ENCODE peak calls at places on chromosomes 1 and 21, in eight cellular contexts. R, D, E, F, N, B, X and L are unnamed samples.

GRCh38 chr1:230292739-230293720 is 133.1 kb downstream of the PGBD5 start:
- DNase-seq in D (no peak), N (no peak), X (no peak), F (no peak), R (peak), B (no peak), E (no peak), L (no peak)

GRCh38 chr1:176469450-176469985 is 6.5 kb downstream of the PAPPA2 start:
- DNase-seq in B (peak), D (peak), E (no peak), R (no peak), N (no peak), F (no peak), X (no peak), L (no peak)

GRCh38 chr1:229410692-229411433 is 23.0 kb downstream of the ACTA1 start:
- DNase-seq in E (peak), D (peak), B (peak), R (peak), F (peak), N (peak), X (peak), L (peak)

GRCh38 chr1:153773004-153773921 is 1.9 kb upstream of the SLC27A3 start:
- DNase-seq in E (no peak), F (no peak), N (no peak), R (no peak), B (no peak), X (no peak), D (peak), L (no peak)

GRCh38 chr1:117631761-117632160 is 25.9 kb downstream of the TENT5C start:
- DNase-seq in B (no peak), R (no peak), D (no peak), X (no peak), N (no peak), F (no peak), E (no peak), L (no peak)

GRCh38 chr1:183234660-183235476 is 48.8 kb downstream of the LAMC2 start:
- DNase-seq in D (peak), N (peak), E (no peak), R (peak), B (peak), X (peak), F (peak), L (peak)

GRCh38 chr1:36635284-36635683 is 152.6 kb upstream of the CSF3R start:
- DNase-seq in X (no peak), F (no peak), N (no peak), D (no peak), R (no peak), B (no peak), E (no peak), L (no peak)

GRCh38 chr21:42988234-42988965 is 14.0 kb downstream of the PKNOX1 start:
- DNase-seq in B (peak), R (no peak), D (peak), E (no peak), X (peak), N (no peak), F (peak), L (no peak)

GRCh38 chr1:8396912-8397406 is 79.0 kb downstream of the SLC45A1 start:
- DNase-seq in E (no peak), X (peak), R (peak), F (no peak), N (no peak), B (peak), D (peak), L (peak)

GRCh38 chr1:73783367-73783766 is 414.6 kb downstream of the LRRIQ3 start:
- DNase-seq in F (no peak), B (no peak), R (no peak), N (no peak), D (no peak), X (no peak), E (no peak), L (no peak)

GRCh38 chr1:32250893-32251716 is at the start of gene LCK:
- DNase-seq in N (peak), R (no peak), X (no peak), D (no peak), E (no peak), B (no peak), F (peak), L (no peak)

GRCh38 chr1:4174291-4175200 is 274.5 kb upstream of the C1orf174 start:
- DNase-seq in N (no peak), D (no peak), F (no peak), B (no peak), E (peak), X (no peak), R (no peak), L (no peak)

GRCh38 chr1:9233241-9233941 is 1.2 kb upstream of the H6PD start:
- DNase-seq in B (peak), X (peak), D (peak), R (no peak), F (peak), N (no peak), E (no peak), L (peak)

GRCh38 chr21:35882791-35883240 is 177.5 kb downstream of the SETD4 start:
- DNase-seq in D (peak), N (peak), F (no peak), B (peak), E (no peak), X (peak), R (peak), L (no peak)

GRCh38 chr1:22412932-22413727 is 38.5 kb upstream of the ZBTB40 start:
- DNase-seq in X (peak), D (peak), N (no peak), F (no peak), E (no peak), B (peak), R (peak), L (peak)

GRCh38 chr21:22355949-22356348 is 1357.7 kb downstream of the NCAM2 start:
- DNase-seq in B (no peak), D (no peak), E (no peak), X (no peak), N (no peak), F (no peak), R (no peak), L (no peak)

GRCh38 chr1:214280386-214281029 is 451 bp upstream of the SMYD2 start:
- DNase-seq in F (peak), B (peak), R (peak), N (peak), D (peak), X (peak), E (no peak), L (peak)

GRCh38 chr1:41356752-41357151 is 4.5 kb upstream of the FOXO6 start:
- DNase-seq in X (no peak), D (no peak), R (no peak), N (no peak), B (no peak), E (no peak), F (no peak), L (no peak)

GRCh38 chr21:31623664-31624063 is 35.8 kb upstream of the SOD1 start:
- DNase-seq in N (peak), R (no peak), X (no peak), D (no peak), E (peak), B (no peak), F (no peak), L (no peak)

GRCh38 chr21:31622397-31622796 is 37.1 kb upstream of the SOD1 start:
- DNase-seq in F (no peak), N (no peak), X (no peak), R (no peak), E (no peak), D (no peak), B (no peak), L (no peak)

GRCh38 chr21:31624181-31624580 is 35.3 kb upstream of the SOD1 start:
- DNase-seq in B (no peak), N (no peak), D (no peak), F (no peak), X (no peak), R (no peak), E (no peak), L (no peak)

GRCh38 chr21:31630062-31630711 is 29.3 kb upstream of the SOD1 start:
- DNase-seq in D (peak), E (no peak), X (peak), R (peak), B (peak), N (no peak), F (no peak), L (peak)

DNA sequence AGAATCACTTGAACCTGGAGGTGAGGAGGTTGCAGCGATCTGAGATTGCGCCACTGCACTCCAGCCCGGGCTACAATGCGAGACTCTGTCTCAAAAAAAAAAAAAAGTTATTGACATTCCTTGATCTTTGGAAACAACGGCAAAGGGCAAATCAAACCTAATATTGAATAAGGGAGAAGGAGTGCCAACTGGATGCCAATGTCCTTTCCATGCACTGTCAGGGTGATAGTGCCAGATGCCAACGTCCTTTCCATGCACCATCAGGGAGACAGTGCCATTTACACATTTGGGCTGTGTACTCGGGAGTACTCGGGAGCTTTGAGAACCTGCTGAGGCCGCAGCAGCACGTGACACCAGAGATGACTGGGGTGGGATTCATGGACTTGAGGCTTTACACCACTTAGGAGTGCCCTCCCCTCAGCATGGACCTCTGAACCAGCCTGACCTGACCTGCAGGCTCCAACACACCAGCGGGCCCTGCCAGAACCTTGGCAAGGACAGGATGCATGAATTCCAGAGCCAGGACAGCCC is 34.5 kb upstream of the SOD1 start:
- DNase-seq in B (no peak), X (no peak), N (no peak), F (no peak), E (no peak), D (no peak), R (no peak), L (no peak)
- H3K27ac ChIP-seq in B (no peak), X (no peak), N (no peak), F (no peak), E (no peak), D (no peak), R (no peak), L (no peak)

DNA sequence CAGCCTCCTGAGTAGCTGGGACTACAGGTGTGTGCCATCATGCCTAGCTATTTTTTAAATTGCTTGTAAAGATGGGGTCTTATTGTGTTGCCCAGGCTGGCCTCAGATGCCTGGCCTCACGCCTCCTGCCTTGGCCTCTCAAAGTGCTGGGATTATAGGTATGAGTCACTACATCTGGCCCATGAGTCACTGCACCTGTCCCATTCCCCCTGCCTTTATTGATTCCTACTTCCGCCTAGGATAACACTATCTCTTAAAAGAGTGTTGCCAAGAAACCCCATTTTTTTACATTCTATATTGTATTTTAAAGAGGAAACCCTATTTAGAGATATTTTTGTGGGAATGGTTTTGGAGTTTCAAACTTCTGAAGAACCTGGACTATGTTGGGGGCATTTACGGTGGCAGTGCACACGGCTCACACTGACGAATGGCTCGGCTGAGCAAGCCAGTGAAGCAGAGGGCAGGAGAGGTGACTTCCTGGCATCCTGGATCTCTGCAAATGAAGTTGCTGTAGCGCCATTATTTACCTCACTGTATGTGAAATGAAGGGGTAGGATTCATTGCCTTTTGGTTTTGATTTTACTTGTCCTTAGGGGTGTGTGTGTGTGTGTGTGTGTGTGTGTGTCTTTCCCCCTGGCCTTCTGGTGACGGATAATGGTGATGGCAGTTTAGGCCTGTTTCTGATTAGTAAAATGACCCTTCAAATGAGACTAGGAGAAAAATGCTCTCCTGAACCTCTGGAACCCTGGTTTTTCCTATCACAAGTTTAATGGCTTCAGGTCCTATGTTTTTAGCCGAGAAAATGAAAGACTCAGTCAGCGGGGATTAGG is 22.5 kb downstream of the KIF26B start:
- DNase-seq in R (no peak), X (no peak), B (no peak), D (no peak), N (no peak), E (no peak), F (no peak), L (peak)
- H2AFZ ChIP-seq in R (no peak), X (no peak), B (no peak), D (no peak), N (peak), E (no peak), F (no peak), L (no peak)

DNA sequence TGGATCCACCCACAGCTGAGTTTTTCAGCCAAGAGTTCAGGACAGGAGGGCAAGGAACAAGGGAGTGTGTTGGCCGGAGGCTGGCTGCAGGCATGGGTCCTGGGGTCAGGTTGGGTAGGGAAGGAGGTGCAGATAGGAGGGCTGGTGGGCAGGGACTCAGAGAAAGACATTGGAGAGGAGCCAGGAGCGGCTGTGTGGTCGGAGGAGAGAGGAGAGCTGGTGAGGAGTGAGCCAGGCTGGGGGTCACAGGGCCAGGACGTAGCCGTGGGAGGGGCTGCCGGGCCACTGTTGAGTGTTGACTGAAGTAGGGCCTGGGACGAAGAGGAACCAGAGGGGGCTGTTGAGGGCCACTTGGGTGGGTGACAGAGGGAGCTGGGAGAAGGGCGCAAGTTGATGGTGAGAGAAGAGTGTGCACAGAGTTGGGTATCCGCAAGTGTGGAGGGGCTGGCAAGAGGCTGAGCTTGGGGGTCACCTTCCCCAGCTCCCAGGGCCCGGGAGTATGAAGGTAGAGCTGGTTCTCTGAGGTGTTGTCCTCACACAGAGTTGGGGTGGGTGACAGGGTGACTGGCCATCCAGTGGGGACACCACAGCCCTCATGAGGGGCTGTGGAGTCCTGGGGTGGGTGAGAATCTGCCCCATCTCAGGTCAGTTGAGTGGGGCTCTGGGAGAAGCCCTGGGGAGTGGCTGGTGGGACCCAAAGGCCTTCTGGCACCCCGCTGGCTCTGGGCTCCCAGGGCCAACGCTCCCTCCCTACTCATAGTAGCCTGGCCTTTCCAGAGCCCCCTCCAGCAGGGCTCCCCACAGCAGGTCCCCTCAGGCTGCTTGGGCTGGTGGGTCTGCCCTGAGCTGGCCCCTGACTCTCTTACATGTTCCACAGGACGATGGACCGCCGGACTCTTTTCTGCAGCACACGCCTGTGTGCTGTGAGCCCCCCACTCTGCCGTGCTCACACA is 21.9 kb downstream of the PODN start:
- DNase-seq in D (no peak), R (no peak), X (no peak), B (no peak), E (no peak), N (no peak), F (no peak), L (no peak)
- H3K27ac ChIP-seq in D (no peak), R (no peak), X (no peak), B (no peak), E (no peak), N (no peak), F (no peak), L (no peak)

DNA sequence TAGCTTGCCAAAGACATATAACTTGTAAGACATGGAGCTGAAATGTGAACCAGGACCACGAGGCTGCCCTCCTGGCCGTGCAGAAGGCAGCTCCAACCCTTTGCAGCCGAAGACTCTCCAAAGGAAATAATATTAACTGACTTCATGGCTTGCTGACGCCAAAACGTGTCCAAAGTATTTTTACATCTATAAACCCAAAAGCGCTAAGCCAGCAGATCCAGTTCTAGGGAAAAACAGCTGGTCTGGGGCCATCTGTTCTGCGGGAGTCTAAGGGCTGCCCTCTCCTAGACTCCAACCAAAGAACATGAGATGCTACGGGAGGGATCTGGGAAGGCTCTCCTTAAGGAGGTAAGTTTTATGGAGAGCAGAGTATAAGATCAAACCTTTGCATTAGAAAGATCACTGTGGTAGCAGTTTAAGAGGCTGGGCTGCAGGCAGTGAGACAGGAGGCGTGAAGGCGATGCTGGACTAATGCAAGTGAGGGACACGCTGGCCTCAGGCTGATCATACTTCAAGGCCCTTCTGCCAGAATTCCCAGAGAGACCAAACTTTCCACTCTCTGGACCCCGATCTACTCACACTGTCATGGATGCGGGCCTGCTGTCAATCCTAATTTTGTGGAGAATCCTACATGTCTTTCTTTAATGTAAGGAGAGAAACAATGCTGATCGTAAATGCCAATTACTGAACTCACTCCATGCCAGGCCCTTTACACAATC is 1.2 kb downstream of the TMEM53 start:
- DNase-seq in X (no peak), B (no peak), E (no peak), R (no peak), F (no peak), D (peak), N (no peak), L (no peak)
- H2AFZ ChIP-seq in X (peak), B (peak), E (peak), R (peak), F (no peak), D (peak), N (peak), L (peak)

DNA sequence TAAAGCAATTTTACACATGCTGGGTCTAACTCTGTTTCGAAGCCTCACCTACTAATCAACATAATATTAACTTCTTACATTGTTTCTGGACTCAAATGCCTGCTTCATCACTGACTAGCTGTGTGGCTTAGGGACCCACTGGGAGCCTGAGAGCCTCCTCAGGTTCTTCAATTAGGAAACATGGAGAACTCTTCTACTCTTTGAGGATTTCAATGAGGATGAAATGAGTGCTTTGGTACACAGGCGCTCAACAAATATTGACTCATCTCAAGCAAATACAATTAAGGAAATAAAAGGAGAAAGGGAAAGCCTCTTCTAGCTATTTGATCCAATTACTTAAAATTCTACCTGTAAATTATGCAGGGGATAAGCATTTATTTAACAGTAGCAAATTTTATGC is 84.4 kb upstream of the JAK1 start:
- DNase-seq in B (no peak), N (no peak), X (no peak), R (no peak), F (no peak), E (no peak), D (no peak), L (no peak)
- H3K27ac ChIP-seq in B (no peak), N (no peak), X (no peak), R (no peak), F (no peak), E (no peak), D (no peak), L (no peak)

GRCh38 chr21:31008355-31008754 is 29.9 kb downstream of the KRTAP19-8 start:
- DNase-seq in D (no peak), F (no peak), R (peak), X (no peak), N (no peak), E (no peak), B (no peak), L (no peak)

DNA sequence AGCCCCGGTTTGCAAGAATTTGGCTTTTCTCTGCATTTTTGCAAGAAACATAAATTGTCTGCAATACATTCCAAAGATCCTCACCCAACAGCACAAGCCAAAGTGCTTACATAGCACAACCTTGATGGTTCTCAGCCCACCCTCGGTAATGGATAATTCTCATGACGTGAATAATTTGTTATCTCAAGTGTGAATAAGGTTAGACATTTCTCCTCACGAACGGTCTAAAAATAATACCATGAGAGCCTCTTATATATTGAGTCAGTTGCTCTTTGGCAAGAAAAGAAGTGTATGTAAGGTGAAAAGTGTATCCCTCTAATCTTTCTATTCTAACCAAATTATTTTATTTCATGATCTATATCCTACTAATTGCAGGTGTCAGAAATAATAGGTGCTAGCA is 33.3 kb downstream of the KRTAP19-8 start:
- DNase-seq in X (no peak), R (no peak), B (no peak), D (no peak), N (no peak), F (no peak), E (no peak), L (no peak)
- H2AFZ ChIP-seq in X (no peak), R (no peak), B (no peak), D (no peak), N (no peak), F (no peak), E (no peak), L (no peak)